ENCODE peak calls at places on chromosomes 3 and 15, in nine cellular contexts. One of them, this sample, is unnamed.

GRCh38 chr3:146133436-146133835 is 27.5 kb downstream of the PLOD2 start:
- DNase-seq in fibroblast of pulmonary artery: peak; percentile 40
- DNase-seq in sigmoid colon: no peak
- DNase-seq in neural crest cell: no peak
- DNase-seq in astrocyte of the spinal cord: no peak
- DNase-seq in gastrocnemius medialis: no peak
- DNase-seq in AG04449: no peak
- DNase-seq in RWPE1: no peak
- DNase-seq in adrenal gland: no peak
- DNase-seq in this sample: no peak

GRCh38 chr3:47162695-47163022 is 1.3 kb downstream of the SETD2 start:
- DNase-seq in fibroblast of pulmonary artery: peak; percentile 11
- DNase-seq in gastrocnemius medialis: no peak
- DNase-seq in RWPE1: no peak
- DNase-seq in neural crest cell: no peak
- DNase-seq in adrenal gland: no peak
- DNase-seq in sigmoid colon: no peak
- DNase-seq in AG04449: no peak
- DNase-seq in astrocyte of the spinal cord: peak; percentile 31
- DNase-seq in this sample: no peak

GRCh38 chr3:32956750-32957570 is 5.5 kb downstream of the CCR4 start:
- DNase-seq in RWPE1: no peak
- DNase-seq in AG04449: no peak
- DNase-seq in adrenal gland: no peak
- DNase-seq in gastrocnemius medialis: no peak
- DNase-seq in astrocyte of the spinal cord: no peak
- DNase-seq in sigmoid colon: no peak
- DNase-seq in fibroblast of pulmonary artery: peak; percentile 12
- DNase-seq in neural crest cell: no peak
- DNase-seq in this sample: no peak

GRCh38 chr3:38283810-38284775 is 2.0 kb downstream of the SLC22A14 start:
- DNase-seq in adrenal gland: no peak
- DNase-seq in sigmoid colon: no peak
- DNase-seq in RWPE1: no peak
- DNase-seq in astrocyte of the spinal cord: peak; percentile 34
- DNase-seq in gastrocnemius medialis: no peak
- DNase-seq in AG04449: peak; percentile 24
- DNase-seq in fibroblast of pulmonary artery: peak; percentile 49
- DNase-seq in neural crest cell: no peak
- DNase-seq in this sample: no peak

GRCh38 chr3:115905871-115906270 is 282.6 kb downstream of the GAP43 start:
- DNase-seq in gastrocnemius medialis: no peak
- DNase-seq in RWPE1: no peak
- DNase-seq in AG04449: no peak
- DNase-seq in fibroblast of pulmonary artery: no peak
- DNase-seq in neural crest cell: no peak
- DNase-seq in astrocyte of the spinal cord: no peak
- DNase-seq in adrenal gland: no peak
- DNase-seq in sigmoid colon: no peak
- DNase-seq in this sample: no peak

GRCh38 chr3:192408721-192409151 is 318.6 kb downstream of the FGF12 start:
- DNase-seq in gastrocnemius medialis: no peak
- DNase-seq in sigmoid colon: no peak
- DNase-seq in fibroblast of pulmonary artery: no peak
- DNase-seq in neural crest cell: peak; percentile 16
- DNase-seq in astrocyte of the spinal cord: peak; percentile 24
- DNase-seq in AG04449: no peak
- DNase-seq in RWPE1: no peak
- DNase-seq in adrenal gland: peak; percentile 56
- DNase-seq in this sample: no peak

GRCh38 chr3:105364113-105364512 is 2.6 kb upstream of the ALCAM start:
- DNase-seq in astrocyte of the spinal cord: peak; percentile 71
- DNase-seq in sigmoid colon: no peak
- DNase-seq in RWPE1: peak; percentile 26
- DNase-seq in AG04449: no peak
- DNase-seq in gastrocnemius medialis: no peak
- DNase-seq in adrenal gland: no peak
- DNase-seq in neural crest cell: no peak
- DNase-seq in fibroblast of pulmonary artery: peak; percentile 56
- DNase-seq in this sample: no peak

GRCh38 chr3:48155122-48155521 is 33.1 kb downstream of the CDC25A start:
- DNase-seq in adrenal gland: no peak
- DNase-seq in gastrocnemius medialis: no peak
- DNase-seq in sigmoid colon: no peak
- DNase-seq in astrocyte of the spinal cord: peak; percentile 68
- DNase-seq in neural crest cell: no peak
- DNase-seq in RWPE1: peak; percentile 69
- DNase-seq in fibroblast of pulmonary artery: peak; percentile 62
- DNase-seq in AG04449: no peak
- DNase-seq in this sample: no peak

GRCh38 chr3:23435318-23435717 is 232.2 kb downstream of the UBE2E2 start:
- DNase-seq in adrenal gland: no peak
- DNase-seq in neural crest cell: no peak
- DNase-seq in RWPE1: no peak
- DNase-seq in AG04449: no peak
- DNase-seq in astrocyte of the spinal cord: no peak
- DNase-seq in gastrocnemius medialis: no peak
- DNase-seq in fibroblast of pulmonary artery: no peak
- DNase-seq in sigmoid colon: no peak
- DNase-seq in this sample: no peak

GRCh38 chr3:182979103-182979697 is 1.1 kb downstream of the DCUN1D1 start:
- DNase-seq in neural crest cell: no peak
- DNase-seq in adrenal gland: no peak
- DNase-seq in sigmoid colon: no peak
- DNase-seq in fibroblast of pulmonary artery: no peak
- DNase-seq in AG04449: no peak
- DNase-seq in astrocyte of the spinal cord: no peak
- DNase-seq in RWPE1: no peak
- DNase-seq in gastrocnemius medialis: no peak
- DNase-seq in this sample: no peak

GRCh38 chr3:54670269-54671000 is 257.4 kb downstream of the LRTM1 start:
- DNase-seq in sigmoid colon: no peak
- DNase-seq in RWPE1: no peak
- DNase-seq in neural crest cell: no peak
- DNase-seq in AG04449: no peak
- DNase-seq in fibroblast of pulmonary artery: no peak
- DNase-seq in astrocyte of the spinal cord: no peak
- DNase-seq in gastrocnemius medialis: no peak
- DNase-seq in adrenal gland: no peak
- DNase-seq in this sample: no peak

GRCh38 chr3:158771982-158772381 is 29.9 kb upstream of the MFSD1 start:
- DNase-seq in RWPE1: no peak
- DNase-seq in fibroblast of pulmonary artery: no peak
- DNase-seq in neural crest cell: no peak
- DNase-seq in AG04449: no peak
- DNase-seq in sigmoid colon: no peak
- DNase-seq in astrocyte of the spinal cord: no peak
- DNase-seq in adrenal gland: no peak
- DNase-seq in gastrocnemius medialis: no peak
- DNase-seq in this sample: no peak

DNA sequence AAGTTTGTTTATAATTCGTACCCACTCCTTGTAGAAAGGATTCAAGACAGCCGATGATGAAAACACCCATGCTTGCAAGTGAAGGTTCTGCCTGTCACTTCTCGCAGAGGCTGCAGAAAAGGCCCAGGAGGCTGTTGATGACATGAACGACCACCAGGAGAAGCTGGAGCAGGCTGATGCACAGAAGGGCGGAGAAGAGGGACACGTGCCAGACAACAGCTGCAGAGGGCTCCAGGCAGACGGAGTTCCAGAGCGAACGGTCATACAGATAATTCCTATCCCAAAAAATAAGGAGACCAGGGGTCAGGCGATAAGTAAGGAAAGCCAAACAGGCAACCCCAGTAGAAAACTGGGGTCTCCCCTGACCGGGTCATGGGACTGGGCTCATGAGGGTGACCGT is 5.7 kb upstream of the DYNLT2B start:
- DNase-seq in sigmoid colon: no peak
- DNase-seq in gastrocnemius medialis: no peak
- DNase-seq in adrenal gland: no peak
- DNase-seq in astrocyte of the spinal cord: no peak
- DNase-seq in fibroblast of pulmonary artery: peak; percentile 28
- DNase-seq in AG04449: no peak
- DNase-seq in RWPE1: no peak
- DNase-seq in neural crest cell: peak; percentile 29
- DNase-seq in this sample: no peak
- TF ChIP-seq CTCF in sigmoid colon: no peak
- TF ChIP-seq CTCF in gastrocnemius medialis: no peak
- TF ChIP-seq CTCF in adrenal gland: no peak
- TF ChIP-seq CTCF in astrocyte of the spinal cord: peak; percentile 23
- TF ChIP-seq CTCF in fibroblast of pulmonary artery: peak; percentile 23
- TF ChIP-seq CTCF in AG04449: no peak
- TF ChIP-seq CTCF in RWPE1: no peak
- TF ChIP-seq CTCF in neural crest cell: peak; percentile 39
- TF ChIP-seq CTCF in this sample: no peak

GRCh38 chr3:112987710-112988334 is 3.0 kb upstream of the GTPBP8 start:
- DNase-seq in neural crest cell: no peak
- DNase-seq in astrocyte of the spinal cord: no peak
- DNase-seq in adrenal gland: no peak
- DNase-seq in RWPE1: no peak
- DNase-seq in gastrocnemius medialis: no peak
- DNase-seq in AG04449: no peak
- DNase-seq in sigmoid colon: no peak
- DNase-seq in fibroblast of pulmonary artery: no peak
- DNase-seq in this sample: no peak

GRCh38 chr3:112995800-112996199 is 5.0 kb downstream of the GTPBP8 start:
- DNase-seq in gastrocnemius medialis: no peak
- DNase-seq in sigmoid colon: no peak
- DNase-seq in AG04449: no peak
- DNase-seq in adrenal gland: no peak
- DNase-seq in RWPE1: no peak
- DNase-seq in fibroblast of pulmonary artery: no peak
- DNase-seq in neural crest cell: no peak
- DNase-seq in astrocyte of the spinal cord: no peak
- DNase-seq in this sample: no peak

GRCh38 chr3:112990672-112991602 is at the start of gene GTPBP8:
- DNase-seq in astrocyte of the spinal cord: peak; percentile 87
- DNase-seq in fibroblast of pulmonary artery: peak; percentile 91
- DNase-seq in adrenal gland: peak; percentile 89
- DNase-seq in gastrocnemius medialis: peak; percentile 86
- DNase-seq in RWPE1: peak; percentile 84
- DNase-seq in neural crest cell: peak; percentile 85
- DNase-seq in AG04449: peak; percentile 29
- DNase-seq in sigmoid colon: peak; percentile 96
- DNase-seq in this sample: peak; percentile 93
- TF ChIP-seq CTCF in astrocyte of the spinal cord: no peak
- TF ChIP-seq CTCF in fibroblast of pulmonary artery: no peak
- TF ChIP-seq CTCF in adrenal gland: no peak
- TF ChIP-seq CTCF in gastrocnemius medialis: peak; percentile 22
- TF ChIP-seq CTCF in RWPE1: no peak
- TF ChIP-seq CTCF in neural crest cell: peak; percentile 20
- TF ChIP-seq CTCF in AG04449: peak; percentile 18
- TF ChIP-seq CTCF in sigmoid colon: no peak
- TF ChIP-seq CTCF in this sample: no peak

DNA sequence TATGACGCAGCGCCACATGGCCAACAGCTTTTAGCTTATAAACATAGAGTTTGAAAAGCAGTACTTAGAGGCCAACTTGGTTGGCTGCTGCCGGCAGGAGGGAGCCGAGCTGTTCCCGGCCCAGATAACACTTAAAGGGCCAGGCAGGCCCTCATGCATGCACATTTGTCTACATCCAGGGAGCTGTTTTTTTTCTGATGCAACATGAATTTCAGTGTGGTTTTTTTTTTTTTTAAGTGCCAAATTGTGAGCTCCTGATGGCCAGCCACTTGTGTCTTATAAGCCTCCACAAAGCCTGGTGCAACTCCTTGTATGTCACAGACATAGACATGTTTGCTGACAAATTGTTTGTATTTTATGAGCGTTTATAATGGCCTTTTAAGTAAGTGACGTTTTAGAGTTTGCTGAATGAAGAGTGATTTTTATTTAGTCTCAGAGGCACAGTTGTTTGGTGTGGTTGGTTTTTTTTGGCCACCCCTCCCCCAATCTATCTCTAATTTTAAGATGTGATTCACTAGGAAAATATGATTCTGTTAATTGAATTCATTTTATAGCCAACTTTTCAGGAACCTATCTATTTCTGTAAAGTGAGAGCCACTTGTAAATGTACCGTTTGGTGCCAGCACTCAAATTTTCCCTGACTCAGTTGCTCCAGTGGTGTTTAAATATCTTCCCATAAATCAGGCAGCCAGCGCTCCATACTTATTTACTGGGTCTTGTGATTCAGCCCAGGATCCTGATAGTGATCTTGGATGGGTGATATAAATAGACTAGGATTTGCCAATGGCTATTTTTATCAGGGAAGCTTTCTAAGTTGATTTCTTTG is 134.3 kb downstream of the VGLL4 start:
- DNase-seq in fibroblast of pulmonary artery: peak; percentile 90
- DNase-seq in sigmoid colon: peak; percentile 93
- DNase-seq in gastrocnemius medialis: peak; percentile 32
- DNase-seq in adrenal gland: peak; percentile 60
- DNase-seq in astrocyte of the spinal cord: no peak
- DNase-seq in RWPE1: no peak
- DNase-seq in neural crest cell: peak; percentile 22
- DNase-seq in AG04449: peak; percentile 82
- DNase-seq in this sample: peak; percentile 88
- TF ChIP-seq CTCF in fibroblast of pulmonary artery: peak; percentile 15
- TF ChIP-seq CTCF in sigmoid colon: no peak
- TF ChIP-seq CTCF in gastrocnemius medialis: no peak
- TF ChIP-seq CTCF in adrenal gland: no peak
- TF ChIP-seq CTCF in astrocyte of the spinal cord: peak; percentile 23
- TF ChIP-seq CTCF in RWPE1: no peak
- TF ChIP-seq CTCF in neural crest cell: no peak
- TF ChIP-seq CTCF in AG04449: no peak
- TF ChIP-seq CTCF in this sample: peak; percentile 36

GRCh38 chr15:73710321-73710720 is 26.1 kb downstream of the CD276 start:
- DNase-seq in RWPE1: no peak
- DNase-seq in AG04449: no peak
- DNase-seq in fibroblast of pulmonary artery: no peak
- DNase-seq in neural crest cell: no peak
- DNase-seq in gastrocnemius medialis: no peak
- DNase-seq in astrocyte of the spinal cord: no peak
- DNase-seq in adrenal gland: no peak
- DNase-seq in sigmoid colon: no peak
- DNase-seq in this sample: no peak

GRCh38 chr15:73712107-73712506 is 27.9 kb downstream of the CD276 start:
- DNase-seq in RWPE1: no peak
- DNase-seq in neural crest cell: no peak
- DNase-seq in fibroblast of pulmonary artery: no peak
- DNase-seq in sigmoid colon: no peak
- DNase-seq in astrocyte of the spinal cord: no peak
- DNase-seq in gastrocnemius medialis: no peak
- DNase-seq in adrenal gland: no peak
- DNase-seq in AG04449: no peak
- DNase-seq in this sample: no peak

GRCh38 chr15:73709671-73710070 is 25.5 kb downstream of the CD276 start:
- DNase-seq in sigmoid colon: no peak
- DNase-seq in adrenal gland: no peak
- DNase-seq in AG04449: no peak
- DNase-seq in RWPE1: no peak
- DNase-seq in fibroblast of pulmonary artery: no peak
- DNase-seq in gastrocnemius medialis: no peak
- DNase-seq in astrocyte of the spinal cord: no peak
- DNase-seq in neural crest cell: no peak
- DNase-seq in this sample: no peak

GRCh38 chr15:73709241-73709640 is 25.1 kb downstream of the CD276 start:
- DNase-seq in neural crest cell: no peak
- DNase-seq in fibroblast of pulmonary artery: no peak
- DNase-seq in RWPE1: no peak
- DNase-seq in gastrocnemius medialis: no peak
- DNase-seq in sigmoid colon: no peak
- DNase-seq in AG04449: no peak
- DNase-seq in astrocyte of the spinal cord: no peak
- DNase-seq in adrenal gland: no peak
- DNase-seq in this sample: no peak

GRCh38 chr15:73711526-73711925 is 27.3 kb downstream of the CD276 start:
- DNase-seq in AG04449: no peak
- DNase-seq in neural crest cell: no peak
- DNase-seq in RWPE1: no peak
- DNase-seq in gastrocnemius medialis: no peak
- DNase-seq in adrenal gland: no peak
- DNase-seq in fibroblast of pulmonary artery: no peak
- DNase-seq in sigmoid colon: no peak
- DNase-seq in astrocyte of the spinal cord: no peak
- DNase-seq in this sample: no peak
- TF ChIP-seq CTCF in AG04449: no peak
- TF ChIP-seq CTCF in neural crest cell: no peak
- TF ChIP-seq CTCF in RWPE1: no peak
- TF ChIP-seq CTCF in gastrocnemius medialis: no peak
- TF ChIP-seq CTCF in adrenal gland: no peak
- TF ChIP-seq CTCF in fibroblast of pulmonary artery: no peak
- TF ChIP-seq CTCF in sigmoid colon: no peak
- TF ChIP-seq CTCF in astrocyte of the spinal cord: no peak
- TF ChIP-seq CTCF in this sample: no peak